ENCODE peak calls at places on chromosome 10, in six cellular contexts. C is HT1080, L is Daoy, Z is ureter, D is NCI-H345, F is left ventricle myocardium inferior. S is an unnamed sample.

GRCh38 chr10:48803831-48804584 is 119.3 kb downstream of the WDFY4 start:
- DNase-seq in C (no peak), L (no peak), Z (no peak), D (no peak), F (no peak), S (no peak)

GRCh38 chr10:27558612-27559020 is 54.5 kb downstream of the RAB18 start:
- DNase-seq in C (peak), L (peak), Z (no peak), D (peak), F (peak), S (peak)

GRCh38 chr10:35191523-35191922 is 64.9 kb downstream of the CREM start:
- DNase-seq in C (no peak), L (no peak), Z (no peak), D (no peak), F (no peak), S (no peak)

GRCh38 chr10:109913351-109913902 is 9.9 kb downstream of the XPNPEP1 start:
- DNase-seq in C (no peak), L (no peak), Z (no peak), D (no peak), F (no peak), S (no peak)

GRCh38 chr10:127886371-127887051 is 6.2 kb downstream of the CLRN3 start:
- DNase-seq in C (no peak), L (no peak), Z (peak), D (no peak), F (no peak), S (no peak)

GRCh38 chr10:10818082-10818481 is 199.6 kb upstream of the CELF2 start:
- DNase-seq in C (no peak), L (no peak), Z (no peak), D (no peak), F (no peak), S (no peak)

GRCh38 chr10:62885656-62886461 is 69.7 kb upstream of the EGR2 start:
- DNase-seq in C (peak), L (peak), Z (no peak), D (no peak), F (no peak), S (peak)

GRCh38 chr10:68185085-68185484 is 46.8 kb downstream of the ATOH7 start:
- DNase-seq in C (no peak), L (no peak), Z (no peak), D (no peak), F (no peak), S (no peak)

GRCh38 chr10:11406746-11407145 is 204.7 kb downstream of the USP6NL start:
- DNase-seq in C (no peak), L (no peak), Z (no peak), D (no peak), F (no peak), S (no peak)

GRCh38 chr10:37687581-37687980 is 169.8 kb downstream of the ZNF248 start:
- DNase-seq in C (no peak), L (no peak), Z (no peak), D (no peak), F (no peak), S (no peak)

GRCh38 chr10:91194497-91195179 is 25.8 kb upstream of the PCGF5 start:
- DNase-seq in C (peak), L (peak), Z (no peak), D (no peak), F (no peak), S (no peak)

GRCh38 chr10:72720814-72721665 is 29.1 kb downstream of the MCU start:
- DNase-seq in C (no peak), L (no peak), Z (no peak), D (no peak), F (no peak), S (no peak)

GRCh38 chr10:24132741-24133140 is 76.2 kb upstream of the KIAA1217 start:
- DNase-seq in C (peak), L (peak), Z (no peak), D (no peak), F (no peak), S (peak)

GRCh38 chr10:34520084-34520483 is 295.0 kb downstream of the PARD3 start:
- DNase-seq in C (peak), L (no peak), Z (no peak), D (no peak), F (no peak), S (no peak)

GRCh38 chr10:88538038-88538437 is 45.1 kb downstream of the RNLS start:
- DNase-seq in C (no peak), L (no peak), Z (no peak), D (no peak), F (no peak), S (no peak)

GRCh38 chr10:133023216-133023843 is 64.4 kb upstream of the ADGRA1 start:
- DNase-seq in C (no peak), L (no peak), Z (no peak), D (no peak), F (no peak), S (no peak)

GRCh38 chr10:18822156-18822555 is 162.9 kb downstream of the ARL5B start:
- DNase-seq in C (no peak), L (peak), Z (no peak), D (no peak), F (no peak), S (peak)

GRCh38 chr10:106708521-106708920 is 456.0 kb downstream of the SORCS1 start:
- DNase-seq in C (no peak), L (no peak), Z (no peak), D (no peak), F (no peak), S (no peak)

GRCh38 chr10:131453772-131454634 is 142.5 kb upstream of the TCERG1L start:
- DNase-seq in C (peak), L (peak), Z (peak), D (peak), F (peak), S (no peak)

GRCh38 chr10:102813734-102814455 is 23.3 kb downstream of the CYP17A1 start:
- DNase-seq in C (no peak), L (no peak), Z (no peak), D (no peak), F (peak), S (no peak)

GRCh38 chr10:120999868-121000267 is 148.7 kb downstream of the WDR11 start:
- DNase-seq in C (no peak), L (no peak), Z (no peak), D (no peak), F (no peak), S (no peak)

GRCh38 chr10:81414038-81414437 is 461.0 kb upstream of the NRG3 start:
- DNase-seq in C (peak), L (no peak), Z (no peak), D (no peak), F (no peak), S (peak)

GRCh38 chr10:96831200-96831866 is 765 bp upstream of the LCOR start:
- DNase-seq in C (no peak), L (no peak), Z (no peak), D (no peak), F (no peak), S (peak)

GRCh38 chr10:72736176-72736795 is 44.3 kb downstream of the MCU start:
- DNase-seq in C (no peak), L (no peak), Z (no peak), D (peak), F (no peak), S (no peak)

GRCh38 chr10:8312861-8313260 is 258.4 kb downstream of the GATA3 start:
- DNase-seq in C (peak), L (peak), Z (no peak), D (no peak), F (no peak), S (peak)

GRCh38 chr10:1274098-1274745 is 218.0 kb downstream of the WDR37 start:
- DNase-seq in C (no peak), L (no peak), Z (peak), D (no peak), F (no peak), S (peak)

GRCh38 chr10:13046861-13047528 is 45.5 kb upstream of the CCDC3 start:
- DNase-seq in C (no peak), L (no peak), Z (no peak), D (no peak), F (no peak), S (no peak)

GRCh38 chr10:82813856-82814255 is 938.9 kb downstream of the NRG3 start:
- DNase-seq in C (peak), L (no peak), Z (no peak), D (peak), F (no peak), S (peak)

GRCh38 chr10:84427903-84428650 is 99.7 kb downstream of the CCSER2 start:
- DNase-seq in C (peak), L (no peak), Z (no peak), D (peak), F (no peak), S (no peak)

GRCh38 chr10:52955337-52955736 is 182.8 kb upstream of the MBL2 start:
- DNase-seq in C (no peak), L (no peak), Z (no peak), D (no peak), F (no peak), S (no peak)

GRCh38 chr10:75253281-75254220 is 17.8 kb upstream of the COMTD1 start:
- DNase-seq in C (no peak), L (no peak), Z (no peak), D (no peak), F (no peak), S (peak)

GRCh38 chr10:46048152-46048551 is 2.1 kb upstream of the MSMB start:
- DNase-seq in C (no peak), L (no peak), Z (no peak), D (peak), F (no peak), S (no peak)

GRCh38 chr10:110914411-110914810 is 4.6 kb downstream of the BBIP1 start:
- DNase-seq in C (no peak), L (no peak), Z (no peak), D (no peak), F (no peak), S (no peak)

GRCh38 chr10:10394933-10395658 is 622.6 kb upstream of the CELF2 start:
- DNase-seq in C (no peak), L (no peak), Z (no peak), D (no peak), F (no peak), S (peak)